ENCODE peak calls at places on chromosome 5, in five cellular contexts. W is NCI-H774; Z is NCI-H1105; V is DMS153; S is activated naive CD4-positive, alpha-beta T cell treated with Interleukin-2 at 50 U/mL for 16 hours. Y is an unnamed sample.

GRCh38 chr5:78287833-78288232 is 6.7 kb downstream of the AP3B1 start:
- DNase-seq in V (no peak), W (no peak), Z (no peak), S (no peak), Y (no peak)

GRCh38 chr5:91225848-91226686 is 157.1 kb downstream of the ARRDC3 start:
- DNase-seq in S (peak), W (no peak), Z (no peak), V (peak), Y (peak)

GRCh38 chr5:76867827-76868693 is 18.2 kb downstream of the S100Z start:
- DNase-seq in Z (peak), W (peak), S (peak), V (peak), Y (peak)

GRCh38 chr5:154858251-154858971 is at the start of gene CNOT8:
- DNase-seq in S (peak), Z (peak), V (peak), W (peak), Y (peak)

GRCh38 chr5:75963554-75963953 is 119.6 kb upstream of the SV2C start:
- DNase-seq in Z (no peak), W (no peak), S (no peak), V (no peak), Y (no peak)

GRCh38 chr5:150411245-150411979 is 1.3 kb downstream of the CD74 start:
- DNase-seq in Z (no peak), V (no peak), S (peak), W (no peak), Y (peak)

GRCh38 chr5:14721990-14722656 is 57.6 kb downstream of the OTULIN start:
- DNase-seq in Z (no peak), W (peak), V (no peak), S (no peak), Y (no peak)

GRCh38 chr5:155735388-155735787 is 591.6 kb upstream of the SGCD start:
- DNase-seq in W (peak), Z (peak), V (peak), S (no peak), Y (no peak)

GRCh38 chr5:97136471-97136870 is 5.9 kb downstream of the LIX1 start:
- DNase-seq in W (no peak), Z (no peak), S (no peak), V (no peak), Y (no peak)

GRCh38 chr5:178435321-178436238 is 154.6 kb downstream of the COL23A1 start:
- DNase-seq in V (no peak), S (no peak), Z (no peak), W (no peak), Y (no peak)

GRCh38 chr5:181188700-181189362 is 16.2 kb downstream of the TRIM7 start:
- DNase-seq in S (peak), Z (no peak), V (no peak), W (no peak), Y (peak)

GRCh38 chr5:76689321-76690026 is 26.5 kb upstream of the F2R start:
- DNase-seq in W (no peak), S (no peak), Z (no peak), V (no peak), Y (no peak)

GRCh38 chr5:174903333-174903732 is 179.0 kb downstream of the MSX2 start:
- DNase-seq in S (no peak), Z (no peak), V (no peak), W (no peak), Y (no peak)

GRCh38 chr5:126031989-126032716 is 391.1 kb upstream of the GRAMD2B start:
- DNase-seq in Z (no peak), V (peak), W (no peak), S (no peak), Y (no peak)

GRCh38 chr5:173477320-173478055 is 139.0 kb downstream of the BOD1 start:
- DNase-seq in V (no peak), Z (no peak), S (no peak), W (no peak), Y (no peak)

GRCh38 chr5:131795128-131795719 is 1.6 kb downstream of the FNIP1 start:
- DNase-seq in W (no peak), S (no peak), Z (no peak), V (no peak), Y (no peak)

GRCh38 chr5:178532666-178533065 is 57.5 kb downstream of the COL23A1 start:
- DNase-seq in Z (no peak), W (no peak), S (no peak), V (no peak), Y (no peak)

GRCh38 chr5:169162407-169162806 is 138.5 kb downstream of the SLIT3 start:
- DNase-seq in Z (no peak), W (no peak), S (no peak), V (no peak), Y (no peak)

GRCh38 chr5:146369691-146370090 is 31.1 kb downstream of the POU4F3 start:
- DNase-seq in S (no peak), Z (no peak), V (no peak), W (no peak), Y (no peak)

GRCh38 chr5:39328731-39329130 is 35.6 kb downstream of the C9 start:
- DNase-seq in S (no peak), W (no peak), Z (no peak), V (no peak), Y (no peak)

GRCh38 chr5:134934202-134934601 is 29.3 kb downstream of the PCBD2 start:
- DNase-seq in W (no peak), S (no peak), V (no peak), Z (no peak), Y (no peak)

GRCh38 chr5:55472642-55473041 is 62.1 kb downstream of the PLPP1 start:
- DNase-seq in S (no peak), W (no peak), V (no peak), Z (no peak), Y (no peak)

GRCh38 chr5:149836451-149837139 is 106.5 kb downstream of the PPARGC1B start:
- DNase-seq in Z (no peak), W (no peak), V (no peak), S (no peak), Y (no peak)

GRCh38 chr5:97250113-97250512 is 67.1 kb upstream of the RIOK2 start:
- DNase-seq in W (no peak), S (no peak), V (no peak), Z (no peak), Y (no peak)

GRCh38 chr5:51378778-51379652 is 4.2 kb upstream of the ISL1 start:
- DNase-seq in V (no peak), Z (no peak), W (no peak), S (no peak), Y (no peak)

Y was measured in activated T-cell treated with anti-CD3 and anti-CD28 coated beads, Interleukin-2, amount 50 U/mL, for 72 hours.